ENCODE peak calls at places on chromosome 9, in nine cellular contexts. H is lower leg skin, C is sigmoid colon, D is stomach, V is tibial nerve, N is endothelial cell of umbilical vein, M is astrocyte of the cerebellum, R is endothelial cell, Q is psoas muscle. U is an unnamed sample.
A peak's percentile ranks its signal among the peaks of the same experiment; 100 is the strongest.

GRCh38 chr9:35060548-35061207 is 11.7 kb downstream of the VCP start:
- DNase-seq in H (no peak), C (no peak), D (no peak), V (no peak), N (no peak), M (no peak), R (no peak), Q (no peak), U (no peak)

GRCh38 chr9:98304381-98304780 is 48.9 kb upstream of the TBC1D2 start:
- DNase-seq in H (no peak), C (no peak), D (no peak), V (no peak), N (no peak), M (no peak), R (no peak), Q (no peak), U (no peak)

GRCh38 chr9:70113403-70114022 is 69.9 kb downstream of the MAMDC2 start:
- DNase-seq in H (peak; percentile 86), C (peak; percentile 78), D (peak; percentile 46), V (peak; percentile 66), N (peak; percentile 70), M (peak; percentile 48), R (peak; percentile 51), Q (peak; percentile 68), U (no peak)

GRCh38 chr9:133321411-133321935 is 14.5 kb downstream of the SURF6 start:
- DNase-seq in H (peak; percentile 39), C (peak; percentile 56), D (no peak), V (no peak), N (no peak), M (no peak), R (no peak), Q (no peak), U (no peak)

GRCh38 chr9:136211006-136211405 is 6.1 kb upstream of the LHX3 start:
- DNase-seq in H (no peak), C (no peak), D (no peak), V (no peak), N (no peak), M (no peak), R (no peak), Q (no peak), U (no peak)

GRCh38 chr9:4934976-4935672 is 49.9 kb upstream of the JAK2 start:
- DNase-seq in H (no peak), C (no peak), D (no peak), V (no peak), N (peak; percentile 11), M (no peak), R (no peak), Q (no peak), U (no peak)

GRCh38 chr9:104589611-104590010 is 9.6 kb downstream of the OR13C5 start:
- DNase-seq in H (no peak), C (no peak), D (no peak), V (no peak), N (no peak), M (no peak), R (no peak), Q (no peak), U (no peak)

GRCh38 chr9:101027733-101028345 is 688 bp upstream of the PLPPR1 start:
- DNase-seq in H (no peak), C (no peak), D (no peak), V (no peak), N (no peak), M (no peak), R (no peak), Q (no peak), U (no peak)

GRCh38 chr9:72577212-72577753 is 55.9 kb downstream of the TMC1 start:
- DNase-seq in H (no peak), C (no peak), D (no peak), V (peak; percentile 43), N (peak; percentile 90), M (peak; percentile 66), R (no peak), Q (no peak), U (no peak)

GRCh38 chr9:81022177-81022576 is 667.2 kb downstream of the TLE1 start:
- DNase-seq in H (no peak), C (no peak), D (no peak), V (no peak), N (no peak), M (peak; percentile 57), R (no peak), Q (no peak), U (no peak)

GRCh38 chr9:114078021-114078780 is at the start of gene AMBP:
- DNase-seq in H (no peak), C (no peak), D (peak; percentile 64), V (no peak), N (no peak), M (no peak), R (no peak), Q (no peak), U (no peak)

GRCh38 chr9:135002336-135002735 is 84.6 kb upstream of the FCN1 start:
- DNase-seq in H (no peak), C (no peak), D (no peak), V (no peak), N (no peak), M (no peak), R (no peak), Q (peak; percentile 8), U (no peak)

GRCh38 chr9:86723351-86723750 is 224.0 kb downstream of the GAS1 start:
- DNase-seq in H (no peak), C (no peak), D (no peak), V (no peak), N (no peak), M (no peak), R (no peak), Q (no peak), U (no peak)

GRCh38 chr9:5509573-5509972 is 758 bp upstream of the PDCD1LG2 start:
- DNase-seq in H (no peak), C (no peak), D (no peak), V (no peak), N (peak; percentile 91), M (peak; percentile 62), R (no peak), Q (no peak), U (no peak)

GRCh38 chr9:135905380-135906282 is 1.7 kb downstream of the CAMSAP1 start:
- DNase-seq in H (peak; percentile 80), C (peak; percentile 54), D (peak; percentile 35), V (no peak), N (no peak), M (no peak), R (no peak), Q (no peak), U (no peak)

GRCh38 chr9:93096131-93096802 is at the start of gene CARD19:
- DNase-seq in H (peak; percentile 95), C (peak; percentile 87), D (peak; percentile 67), V (peak; percentile 54), N (no peak), M (no peak), R (no peak), Q (peak; percentile 85), U (peak; percentile 82)

GRCh38 chr9:20405086-20405485 is 217.2 kb downstream of the MLLT3 start:
- DNase-seq in H (no peak), C (no peak), D (no peak), V (no peak), N (no peak), M (no peak), R (no peak), Q (no peak), U (no peak)

GRCh38 chr9:25519286-25519685 is 159.0 kb downstream of the TUSC1 start:
- DNase-seq in H (no peak), C (no peak), D (no peak), V (no peak), N (no peak), M (no peak), R (no peak), Q (no peak), U (no peak)

GRCh38 chr9:79046401-79046800 is 525.4 kb upstream of the TLE4 start:
- DNase-seq in H (no peak), C (no peak), D (no peak), V (no peak), N (peak; percentile 24), M (no peak), R (no peak), Q (no peak), U (no peak)

GRCh38 chr9:129584136-129584535 is 36.8 kb downstream of the C9orf50 start:
- DNase-seq in H (no peak), C (peak; percentile 85), D (peak; percentile 77), V (peak; percentile 83), N (peak; percentile 67), M (peak; percentile 72), R (peak; percentile 49), Q (peak; percentile 72), U (peak; percentile 84)

GRCh38 chr9:17793713-17794622 is 215.1 kb downstream of the SH3GL2 start:
- DNase-seq in H (no peak), C (no peak), D (no peak), V (no peak), N (no peak), M (no peak), R (no peak), Q (no peak), U (no peak)
- TF ChIP-seq CTCF in H (no peak), C (no peak), D (no peak), V (no peak), N (no peak), M (no peak), R (no peak), Q (no peak), U (no peak)

DNA sequence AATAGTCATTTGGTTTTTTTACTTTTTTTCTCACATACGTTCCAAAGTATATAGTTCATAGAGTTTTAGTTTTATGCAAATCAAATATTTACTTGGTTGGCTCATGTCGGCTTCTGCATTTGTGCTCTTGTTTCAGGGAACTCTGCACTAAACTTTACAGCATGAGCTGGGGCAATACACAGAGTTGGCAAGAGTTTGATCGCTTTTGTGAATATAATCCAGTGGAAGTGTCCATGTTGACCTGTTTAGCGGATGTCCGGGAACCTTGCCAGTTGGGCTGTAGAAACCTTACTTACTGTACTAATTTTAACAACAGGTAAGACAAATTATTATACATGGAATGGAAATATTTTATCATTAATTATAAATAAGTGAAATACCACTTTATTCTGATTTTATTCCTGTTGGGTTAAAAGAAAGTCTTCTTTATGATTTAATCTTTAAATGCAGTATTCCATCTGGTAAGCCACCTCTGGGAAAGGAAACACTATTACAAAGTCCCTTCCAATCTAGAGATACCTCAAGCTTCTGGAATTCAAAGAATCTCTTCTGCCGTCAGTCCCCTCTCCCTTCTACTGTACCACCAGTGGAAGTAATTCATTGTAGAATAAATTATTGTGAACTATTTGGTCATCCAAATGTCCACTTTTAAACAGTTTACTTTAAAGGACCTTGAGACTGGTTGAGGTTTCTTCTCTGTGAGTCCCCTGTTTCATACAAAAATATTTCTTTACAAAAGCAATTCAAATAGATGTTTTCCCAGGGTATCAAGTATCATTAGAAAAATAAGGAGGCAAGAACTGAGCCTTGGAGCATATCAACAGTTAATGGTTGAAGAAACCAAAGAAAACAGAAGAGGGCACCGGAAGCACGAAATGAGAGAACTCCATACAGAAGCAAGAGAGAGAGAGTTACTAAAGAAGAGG is 45.2 kb upstream of the GLIPR2 start:
- DNase-seq in H (no peak), C (no peak), D (peak; percentile 57), V (no peak), N (peak; percentile 83), M (peak; percentile 70), R (no peak), Q (no peak), U (no peak)
- TF ChIP-seq CTCF in H (no peak), C (no peak), D (no peak), V (no peak), N (no peak), M (no peak), R (no peak), Q (no peak), U (no peak)

GRCh38 chr9:38154501-38155421 is 85.7 kb upstream of the SHB start:
- DNase-seq in H (peak; percentile 65), C (peak; percentile 46), D (no peak), V (no peak), N (no peak), M (no peak), R (no peak), Q (no peak), U (no peak)
- TF ChIP-seq CTCF in H (no peak), C (no peak), D (no peak), V (no peak), N (no peak), M (no peak), R (no peak), Q (no peak), U (no peak)

GRCh38 chr9:132214027-132214622 is 52.3 kb downstream of the NTNG2 start:
- DNase-seq in H (no peak), C (peak; percentile 86), D (peak; percentile 38), V (peak; percentile 8), N (peak; percentile 33), M (peak; percentile 90), R (peak; percentile 44), Q (peak; percentile 85), U (peak; percentile 82)
- TF ChIP-seq CTCF in H (no peak), C (no peak), D (no peak), V (no peak), N (no peak), M (peak; percentile 10), R (no peak), Q (no peak), U (no peak)

U was measured in ascending aorta.